ENCODE peak calls at places on chromosomes 13 and 19, in six cellular contexts. M, R, P, Y, U and O are unnamed samples.

GRCh38 chr19:13146763-13147563 is 3.2 kb downstream of the STX10 start:
- DNase-seq in P (no peak), Y (no peak), M (peak; percentile 31), R (no peak), U (no peak), O (no peak)

GRCh38 chr19:49889687-49890348 is 6.9 kb downstream of the IL4I1 start:
- DNase-seq in Y (peak; percentile 61), P (peak; percentile 88), U (peak; percentile 60), M (peak; percentile 93), R (peak; percentile 74), O (peak; percentile 96)

GRCh38 chr19:13794388-13794751 is 873 bp upstream of the ZSWIM4 start:
- DNase-seq in U (peak; percentile 94), R (no peak), Y (peak; percentile 96), P (no peak), M (peak; percentile 67), O (no peak)

GRCh38 chr19:13920940-13921744 is 15.1 kb downstream of the CC2D1A start:
- DNase-seq in U (peak; percentile 52), R (no peak), M (peak; percentile 70), Y (peak; percentile 44), P (no peak), O (peak; percentile 89)

GRCh38 chr19:34135401-34135800 is 36.9 kb upstream of the LSM14A start:
- DNase-seq in R (no peak), U (no peak), M (peak; percentile 68), Y (no peak), P (no peak), O (no peak)

GRCh38 chr13:102642475-102642874 is 45.7 kb downstream of the TPP2 start:
- DNase-seq in U (no peak), M (no peak), R (no peak), P (no peak), Y (no peak), O (no peak)

GRCh38 chr19:28201462-28201943 is 1011.4 kb downstream of the UQCRFS1 start:
- DNase-seq in U (no peak), M (no peak), R (no peak), P (no peak), Y (no peak), O (no peak)

GRCh38 chr13:82129281-82129680 is 1753.0 kb downstream of the SLITRK1 start:
- DNase-seq in M (no peak), Y (no peak), R (no peak), P (no peak), U (no peak), O (no peak)

GRCh38 chr13:30766957-30767603 is 31.7 kb downstream of the ALOX5AP start:
- DNase-seq in U (no peak), M (no peak), P (no peak), Y (no peak), R (no peak), O (no peak)

GRCh38 chr19:16655727-16656126 is 4.2 kb downstream of the SMIM7 start:
- DNase-seq in U (no peak), M (no peak), P (no peak), Y (no peak), R (no peak), O (no peak)

GRCh38 chr19:19214892-19215291 is 3.1 kb downstream of the NCAN start:
- DNase-seq in M (peak; percentile 62), P (no peak), R (peak; percentile 82), U (peak; percentile 59), Y (peak; percentile 39), O (peak; percentile 83)

GRCh38 chr13:44719857-44720671 is 143.9 kb upstream of the TSC22D1 start:
- DNase-seq in Y (peak; percentile 75), M (peak; percentile 39), U (peak; percentile 36), P (no peak), R (no peak), O (no peak)

GRCh38 chr13:41459754-41460111 is 2.4 kb downstream of the RGCC start:
- DNase-seq in P (no peak), R (no peak), U (no peak), M (no peak), Y (no peak), O (no peak)

GRCh38 chr19:56170261-56170660 is 5.5 kb upstream of the GALP start:
- DNase-seq in M (peak; percentile 23), U (peak; percentile 28), P (no peak), R (no peak), Y (peak; percentile 43), O (no peak)

GRCh38 chr13:98143601-98144500 is 957 bp downstream of the FARP1 start:
- DNase-seq in R (no peak), U (peak; percentile 48), P (no peak), Y (peak; percentile 44), M (peak; percentile 52), O (peak; percentile 27)

GRCh38 chr19:3838661-3839060 is 30.2 kb downstream of the ZFR2 start:
- DNase-seq in M (no peak), P (no peak), R (no peak), U (no peak), Y (no peak), O (no peak)

GRCh38 chr19:43526884-43527859 is at the start of gene ETHE1:
- DNase-seq in U (peak; percentile 76), M (peak; percentile 70), P (no peak), Y (peak; percentile 31), R (peak; percentile 65), O (peak; percentile 68)

GRCh38 chr13:35881360-35881759 is 249.8 kb downstream of the DCLK1 start:
- DNase-seq in P (no peak), M (no peak), U (no peak), Y (peak; percentile 39), R (no peak), O (no peak)

GRCh38 chr13:92512852-92513251 is 713.8 kb upstream of the GPC6 start:
- DNase-seq in R (no peak), M (no peak), Y (no peak), P (no peak), U (no peak), O (no peak)
- H3K4me3 ChIP-seq in R (no peak overlapping the region), M (no peak overlapping the region), Y (no peak overlapping the region), P (no peak overlapping the region), U (no peak overlapping the region), O (no peak overlapping the region)

DNA sequence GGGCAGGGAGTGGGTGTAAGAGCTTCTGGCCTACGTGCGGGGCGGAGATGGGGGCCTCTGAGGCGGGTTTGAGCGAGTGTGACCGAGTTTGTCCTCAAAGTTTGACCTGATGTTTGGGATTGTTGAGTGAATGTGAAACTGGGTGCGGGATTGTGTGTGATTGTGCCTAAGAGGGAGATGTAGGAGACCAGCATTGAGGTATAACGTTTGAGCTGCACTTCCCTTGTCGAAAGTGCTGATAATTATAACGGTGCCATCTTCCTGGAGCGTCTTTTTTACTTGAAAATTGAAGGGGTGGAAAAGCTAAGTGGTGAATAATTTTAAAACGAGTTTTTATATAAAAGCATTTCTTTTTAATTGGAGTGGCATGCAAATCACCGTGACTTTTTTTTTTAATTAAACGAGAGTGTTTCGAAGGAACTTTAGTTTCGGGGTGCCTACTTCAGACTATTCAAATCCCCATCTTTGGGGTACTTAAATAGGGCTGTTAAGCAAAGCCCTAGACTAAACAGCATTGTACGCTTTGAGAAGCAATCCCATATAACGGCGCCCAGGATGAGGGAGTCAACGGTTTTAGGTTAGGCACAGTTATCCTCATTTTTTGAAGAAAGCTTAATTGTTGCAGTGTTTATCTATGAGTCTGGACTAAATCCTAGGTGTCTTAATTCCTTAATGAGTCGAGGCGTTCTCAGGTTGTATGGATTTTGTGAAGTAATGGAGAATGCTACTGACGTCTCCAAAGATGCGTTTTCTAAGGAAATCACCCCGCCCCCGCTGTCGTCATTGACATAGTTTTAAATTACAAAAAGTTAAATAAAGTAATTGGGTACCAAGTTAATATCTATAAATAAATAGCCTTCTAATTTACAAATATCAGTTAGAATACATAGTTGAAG is 618 bp downstream of the ZNF146 start:
- DNase-seq in R (peak; percentile 5), P (no peak), U (peak; percentile 70), M (peak; percentile 78), Y (peak; percentile 62), O (peak; percentile 23)
- H2AK5ac ChIP-seq in R (no peak overlapping the region), P (peak overlapping the region; percentile 95), U (peak overlapping the region; percentile 84), M (peak overlapping the region; percentile 33), Y (peak overlapping the region; percentile 100), O (peak overlapping the region; percentile 30)

GRCh38 chr19:42075364-42075615 is 676 bp upstream of the ZNF574 start:
- DNase-seq in U (no peak), P (no peak), R (no peak), Y (no peak), M (no peak), O (peak; percentile 20)

GRCh38 chr19:42076375-42076944 is 494 bp downstream of the ZNF574 start:
- DNase-seq in M (no peak), U (no peak), Y (no peak), P (no peak), R (no peak), O (no peak)

GRCh38 chr19:42078058-42078457 is 2.1 kb downstream of the ZNF574 start:
- DNase-seq in Y (no peak), M (no peak), P (no peak), R (no peak), U (no peak), O (no peak)

GRCh38 chr19:42074513-42075363 is 1.2 kb upstream of the ZNF574 start:
- DNase-seq in P (no peak), R (no peak), Y (no peak), U (no peak), M (no peak), O (no peak)

DNA sequence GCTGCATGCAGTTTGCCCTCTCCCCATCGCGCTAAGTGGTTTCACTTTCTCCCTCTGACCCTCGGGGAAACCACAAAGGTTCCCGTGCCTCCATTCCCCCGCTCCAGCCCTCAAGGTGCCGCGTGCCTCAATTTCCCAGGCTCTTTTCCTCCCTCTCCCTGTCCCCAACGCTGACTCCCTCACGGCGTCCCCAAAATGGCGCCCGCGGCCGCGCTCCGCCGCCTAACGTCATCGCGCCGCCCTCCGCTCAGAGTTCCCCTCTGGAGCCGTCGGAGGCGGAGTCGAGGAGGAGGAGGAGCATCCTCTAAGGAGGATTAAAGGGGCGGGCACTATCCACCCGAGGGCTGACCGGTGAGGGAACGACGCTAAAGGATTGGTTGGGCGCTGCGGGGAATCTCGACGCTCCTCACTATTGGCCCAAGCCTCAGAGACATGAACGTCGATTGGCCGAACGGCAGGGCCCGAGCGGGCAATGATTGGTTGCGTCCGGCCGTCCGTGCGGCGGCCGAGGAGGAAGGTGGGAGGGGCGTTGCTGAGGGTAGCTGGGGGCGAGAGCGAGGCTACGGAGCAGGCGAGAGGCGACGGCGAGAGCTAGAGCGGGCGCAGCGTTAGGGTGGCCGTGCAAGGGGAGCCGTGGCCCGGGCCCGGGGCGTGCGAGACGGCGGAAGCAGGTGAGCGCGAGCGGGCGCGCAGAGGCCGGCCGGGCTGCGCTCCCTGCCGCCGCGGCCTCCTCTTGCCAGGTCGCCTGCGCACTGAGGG is at the start of gene ZNF574:
- DNase-seq in Y (peak; percentile 99), U (peak; percentile 100), P (peak; percentile 99), R (peak; percentile 99), M (peak; percentile 100), O (peak; percentile 100)
- H3K4ac ChIP-seq in Y (peak within 1 kb of the TSS; percentile 99), U (peak within 1 kb of the TSS; percentile 97), P (peak within 1 kb of the TSS; percentile 64), R (peak within 1 kb of the TSS; percentile 71), M (peak within 1 kb of the TSS; percentile 97), O (peak within 1 kb of the TSS; percentile 89)

DNA sequence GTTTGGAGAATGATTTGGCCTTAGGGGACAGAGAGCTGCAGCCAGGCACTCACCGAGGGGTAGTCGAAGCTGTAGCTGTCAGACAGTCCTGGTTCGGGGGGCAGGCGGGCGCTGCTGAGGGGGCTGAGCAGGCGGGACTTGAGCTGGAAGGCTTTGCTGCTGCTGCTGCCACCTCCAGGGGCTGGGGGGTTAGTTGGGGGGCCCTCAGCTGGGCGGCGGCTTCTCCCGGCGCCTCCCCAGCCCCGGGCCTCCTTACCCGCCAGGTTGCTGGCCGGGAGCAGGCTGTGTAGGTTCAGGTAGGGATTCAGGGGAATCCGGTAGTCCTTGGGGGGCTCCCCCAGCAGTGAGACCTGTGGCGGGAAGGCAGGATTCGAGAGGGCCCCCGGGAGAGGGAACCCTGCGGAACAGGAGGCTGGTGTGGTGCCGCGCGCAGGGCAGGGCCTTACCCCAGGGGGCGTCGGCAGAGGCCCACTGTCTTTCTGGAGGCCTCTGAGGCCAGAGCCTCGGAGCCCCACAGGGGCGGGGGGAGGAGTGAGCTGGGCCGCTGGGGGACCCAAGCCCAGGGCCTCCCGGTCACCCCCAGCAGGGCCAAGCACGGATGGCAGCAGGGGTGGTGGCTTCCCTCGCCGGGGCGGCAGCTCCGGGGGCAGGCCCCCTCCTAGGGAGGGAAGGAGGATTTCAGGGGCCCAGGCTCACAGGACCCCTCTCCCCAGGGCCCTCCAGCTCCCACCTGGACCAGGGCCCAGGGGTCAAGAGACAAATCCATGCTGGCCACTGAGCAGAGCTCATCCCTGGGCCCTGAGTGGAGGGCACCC is 5.0 kb upstream of the FDX2 start:
- DNase-seq in Y (no peak), R (no peak), P (no peak), M (no peak), U (no peak), O (no peak)
- H3K4me3 ChIP-seq in Y (no peak overlapping the region), R (no peak overlapping the region), P (no peak overlapping the region), M (no peak overlapping the region), U (no peak overlapping the region), O (no peak overlapping the region)